ENCODE peak calls at places on chromosomes 11 and 22, in ten cellular contexts. I, Q, N, T, E, B, R, V, X and G are unnamed samples.

GRCh38 chr11:12815931-12816494 is 141.8 kb downstream of the TEAD1 start:
- DNase-seq in T (no peak), X (no peak), E (no peak), B (no peak), R (peak), V (no peak), N (no peak), Q (no peak), I (no peak), G (no peak)

GRCh38 chr22:26428515-26429457 is at the start of gene ASPHD2:
- DNase-seq in V (peak), T (peak), I (peak), E (peak), R (peak), N (peak), Q (peak), X (peak), B (peak), G (no peak)

GRCh38 chr22:23292453-23293350 is 112.4 kb downstream of the BCR start:
- DNase-seq in N (no peak), I (no peak), X (no peak), R (peak), V (no peak), Q (no peak), T (no peak), E (no peak), B (no peak), G (no peak)

GRCh38 chr11:19679952-19680823 is 32.4 kb upstream of the NAV2 start:
- DNase-seq in E (peak), I (peak), T (peak), V (peak), B (peak), N (peak), Q (peak), R (no peak), X (peak), G (no peak)

GRCh38 chr11:34234086-34234740 is 123.6 kb downstream of the ABTB2 start:
- DNase-seq in R (peak), V (peak), I (no peak), B (peak), N (peak), T (peak), Q (no peak), X (peak), E (peak), G (no peak)

GRCh38 chr11:119284344-119285157 is 32.4 kb downstream of the MCAM start:
- DNase-seq in R (peak), I (peak), E (no peak), B (peak), T (peak), Q (no peak), N (no peak), V (peak), X (peak), G (peak)

GRCh38 chr11:28619870-28620540 is 511.8 kb downstream of the METTL15 start:
- DNase-seq in N (no peak), X (peak), I (no peak), Q (no peak), V (peak), E (no peak), T (peak), R (no peak), B (peak), G (peak)

GRCh38 chr11:78659326-78660319 is 85.0 kb upstream of the NARS2 start:
- DNase-seq in N (no peak), E (no peak), B (no peak), R (no peak), X (no peak), I (no peak), T (no peak), V (no peak), Q (no peak), G (no peak)

GRCh38 chr22:33906954-33907353 is 13.3 kb downstream of the LARGE1 start:
- DNase-seq in R (no peak), T (no peak), B (no peak), Q (no peak), N (no peak), I (no peak), V (no peak), X (no peak), E (no peak), G (no peak)

GRCh38 chr22:40383905-40384304 is 13.5 kb downstream of the SGSM3 start:
- DNase-seq in V (peak), I (no peak), Q (no peak), R (no peak), E (no peak), B (peak), N (no peak), T (no peak), X (peak), G (no peak)

GRCh38 chr11:12845739-12846358 is 163.3 kb upstream of the RASSF10 start:
- DNase-seq in T (peak), E (peak), I (peak), R (no peak), B (peak), X (no peak), Q (no peak), N (no peak), V (no peak), G (no peak)

GRCh38 chr11:72629266-72629665 is 45.0 kb downstream of the PDE2A start:
- DNase-seq in E (no peak), B (peak), T (no peak), V (no peak), N (no peak), Q (no peak), R (no peak), I (no peak), X (no peak), G (no peak)

GRCh38 chr11:48104562-48104924 is 112.1 kb upstream of the OR4B1 start:
- DNase-seq in N (no peak), E (no peak), Q (no peak), T (no peak), V (no peak), R (no peak), B (no peak), X (no peak), I (no peak), G (no peak)

GRCh38 chr22:30922151-30922611 is 46.4 kb downstream of the MORC2 start:
- DNase-seq in N (no peak), T (no peak), I (no peak), R (peak), X (peak), V (peak), E (peak), Q (peak), B (peak), G (no peak)

GRCh38 chr22:47064016-47064415 is 301.6 kb downstream of the TBC1D22A start:
- DNase-seq in I (no peak), B (no peak), T (no peak), R (no peak), Q (no peak), V (no peak), N (no peak), E (no peak), X (no peak), G (no peak)

GRCh38 chr11:13760115-13760514 is 91.6 kb downstream of the FAR1 start:
- DNase-seq in X (peak), Q (no peak), B (no peak), N (no peak), T (peak), E (no peak), R (no peak), I (no peak), V (no peak), G (no peak)

GRCh38 chr11:77669848-77670511 is 32.4 kb upstream of the CLNS1A start:
- DNase-seq in N (no peak), T (peak), R (no peak), E (no peak), I (no peak), B (peak), V (peak), X (peak), Q (no peak), G (no peak)

GRCh38 chr11:130827697-130828377 is 88.4 kb downstream of the SNX19 start:
- DNase-seq in V (peak), N (peak), Q (peak), B (peak), T (peak), R (peak), I (peak), X (peak), E (peak), G (no peak)

GRCh38 chr11:45801723-45802315 is 3.1 kb upstream of the SLC35C1 start:
- DNase-seq in T (no peak), E (no peak), I (no peak), X (no peak), V (peak), Q (no peak), B (peak), N (no peak), R (no peak), G (no peak)

GRCh38 chr22:30694171-30694637 is 470 bp upstream of the OSBP2 start:
- DNase-seq in R (peak), B (peak), V (peak), T (peak), X (no peak), Q (peak), E (peak), N (peak), I (peak), G (peak)

GRCh38 chr11:120337896-120338840 is 2.0 kb downstream of the ARHGEF12 start:
- DNase-seq in V (no peak), X (no peak), E (no peak), I (peak), R (no peak), Q (no peak), T (peak), N (no peak), B (peak), G (no peak)

GRCh38 chr22:20264614-20265452 is 3.3 kb downstream of the RTN4R start:
- DNase-seq in N (no peak), T (no peak), B (no peak), I (no peak), E (no peak), Q (no peak), X (no peak), V (no peak), R (no peak), G (no peak)

DNA sequence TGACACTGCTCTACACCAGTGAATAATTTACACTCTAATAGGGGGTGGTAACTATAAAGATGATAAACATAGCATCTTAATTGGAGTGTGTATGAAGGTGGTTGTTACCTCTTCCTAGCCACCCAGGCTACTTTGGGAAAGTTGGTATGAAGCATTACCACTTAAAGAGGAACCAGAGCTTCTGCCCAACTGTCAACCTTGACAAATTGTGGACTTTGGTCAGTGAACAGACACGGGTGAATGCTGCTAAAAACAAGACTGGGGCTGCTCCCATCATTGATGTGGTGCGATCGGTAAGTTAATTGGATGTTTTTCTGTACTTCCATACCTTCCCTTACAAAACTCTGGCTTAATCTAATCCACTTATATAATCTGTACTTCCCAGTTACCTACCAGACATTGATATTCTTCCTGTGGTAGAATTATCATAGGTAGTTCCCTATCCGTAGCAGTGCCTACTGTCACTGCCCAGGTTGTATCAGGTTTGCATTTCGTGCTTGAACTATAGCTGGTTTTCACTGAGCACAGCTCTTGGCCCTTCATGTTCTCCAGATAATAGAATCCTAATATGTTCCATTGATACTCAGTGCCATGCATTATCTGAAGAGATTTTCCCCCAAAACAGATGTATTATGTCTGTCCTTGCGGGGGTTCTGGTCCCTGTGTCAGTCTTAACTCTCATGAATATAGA is 2.2 kb downstream of the RPL27A start:
- DNase-seq in N (no peak), I (no peak), Q (no peak), V (no peak), E (no peak), T (no peak), X (no peak), R (no peak), B (no peak), G (no peak)
- H3K4me3 ChIP-seq in N (peak), I (no peak), Q (no peak), V (peak), E (no peak), T (peak), X (peak), R (peak), B (peak), G (peak)

GRCh38 chr11:1256257-1257045 is 33.6 kb downstream of the MUC5B start:
- DNase-seq in X (no peak), Q (no peak), R (no peak), T (no peak), N (no peak), E (peak), I (no peak), V (no peak), B (no peak), G (no peak)
- TF ChIP-seq CTCF in X (no peak), Q (no peak), R (no peak), T (no peak), N (no peak), E (no peak), I (no peak), V (no peak), B (no peak), G (no peak)

DNA sequence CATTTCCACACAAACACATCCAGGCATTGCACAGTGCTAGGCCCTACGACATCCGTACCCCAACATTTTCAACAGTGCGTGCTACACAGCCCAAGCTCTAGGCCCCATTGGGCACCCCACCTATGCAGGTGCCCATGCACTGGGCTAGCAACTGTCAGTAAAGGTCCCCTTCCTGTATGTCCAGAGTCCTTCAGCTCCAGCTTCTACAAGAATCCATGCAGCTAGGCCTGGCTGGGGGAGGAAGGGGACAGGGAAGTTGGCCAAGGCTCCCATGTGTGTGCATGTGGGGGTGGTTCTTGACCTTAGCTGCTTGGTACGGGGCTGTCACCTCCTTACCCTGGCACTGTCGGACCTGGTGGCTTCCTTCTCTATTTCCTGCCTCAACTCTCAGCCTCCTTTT is 1.3 kb downstream of the B3GAT1 start:
- DNase-seq in Q (no peak), T (no peak), V (no peak), X (no peak), I (no peak), B (no peak), R (no peak), N (no peak), E (no peak), G (no peak)
- H3K4me3 ChIP-seq in Q (no peak), T (no peak), V (no peak), X (no peak), I (no peak), B (no peak), R (no peak), N (peak), E (no peak), G (no peak)

DNA sequence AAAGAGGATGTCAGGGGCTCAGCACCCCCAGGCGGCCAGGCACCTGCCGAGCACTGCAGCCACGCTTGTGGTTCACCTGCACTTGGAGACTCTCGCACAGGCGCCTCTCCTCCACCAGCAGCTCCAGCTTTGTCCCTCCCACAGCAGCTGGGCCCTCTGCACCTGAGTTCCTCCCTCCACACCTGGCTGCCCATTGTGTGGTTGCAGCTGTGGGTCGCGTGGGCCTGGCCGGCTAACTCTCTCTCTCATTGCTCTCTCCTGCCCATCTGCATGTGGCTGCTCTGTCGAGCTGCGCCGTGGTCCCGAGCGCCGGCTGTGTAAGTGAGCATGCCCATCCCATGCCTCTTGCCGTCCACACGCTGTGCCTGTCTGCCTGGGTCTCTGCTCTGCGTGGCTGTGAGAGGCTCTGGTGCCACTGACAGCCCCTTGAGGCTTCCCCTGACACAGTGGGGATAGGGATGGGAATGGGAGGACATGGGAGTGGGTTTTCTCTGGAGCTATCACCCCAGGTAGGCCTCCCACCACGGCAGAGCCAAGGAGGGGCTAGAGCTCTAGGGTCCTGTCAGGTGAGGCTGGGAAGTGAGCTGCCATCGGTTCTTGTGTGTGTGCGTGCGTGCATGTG is 8.5 kb upstream of the ACR start:
- DNase-seq in N (no peak), V (no peak), X (no peak), R (no peak), I (no peak), T (no peak), Q (no peak), B (no peak), E (peak), G (no peak)
- TF ChIP-seq CTCF in N (no peak), V (no peak), X (no peak), R (no peak), I (no peak), T (no peak), Q (no peak), B (no peak), E (no peak), G (no peak)

DNA sequence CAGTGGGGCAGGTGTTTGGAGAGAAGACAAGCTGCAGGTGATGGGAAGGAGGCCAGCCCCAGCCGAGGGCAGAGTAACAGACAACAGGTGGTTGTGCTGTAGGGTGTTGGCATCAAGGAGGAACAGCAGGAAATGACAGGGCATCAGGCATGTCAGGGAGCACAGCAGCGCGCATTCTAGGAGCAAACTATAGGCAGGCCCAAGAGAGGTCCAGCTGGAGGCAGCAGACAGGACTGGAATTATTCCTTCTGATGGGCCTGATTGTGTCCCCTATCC is 13.6 kb downstream of the ADM start:
- DNase-seq in E (peak), B (no peak), R (peak), N (no peak), I (no peak), T (no peak), X (no peak), V (no peak), Q (no peak), G (no peak)
- H3K4me3 ChIP-seq in E (no peak), B (no peak), R (no peak), N (no peak), I (no peak), T (no peak), X (no peak), V (no peak), Q (no peak), G (no peak)

GRCh38 chr11:94762208-94762607 is 5.9 kb upstream of the AMOTL1 start:
- DNase-seq in E (no peak), T (peak), B (no peak), R (peak), Q (no peak), I (no peak), N (no peak), V (peak), X (no peak), G (no peak)
- TF ChIP-seq CTCF in E (no peak), T (peak), B (no peak), R (peak), Q (no peak), I (peak), N (peak), V (peak), X (peak), G (peak)